ENCODE peak calls at places on chromosome 9, in five cellular contexts. One of them, this sample, is unnamed.

GRCh38 chr9:127973169-127974001 is 7.4 kb downstream of the EEIG1 start:
- DNase-seq in lower lobe of right lung: no peak
- DNase-seq in cardiac muscle cell: no peak
- DNase-seq in psoas muscle: peak; percentile 64
- DNase-seq in ovary: no peak
- DNase-seq in this sample: no peak

GRCh38 chr9:37466037-37466709 is 923 bp upstream of the ZBTB5 start:
- DNase-seq in lower lobe of right lung: peak; percentile 75
- DNase-seq in cardiac muscle cell: peak; percentile 69
- DNase-seq in psoas muscle: peak; percentile 64
- DNase-seq in ovary: peak; percentile 74
- DNase-seq in this sample: peak; percentile 72

GRCh38 chr9:37761511-37761910 is 7.9 kb downstream of the TRMT10B start:
- DNase-seq in lower lobe of right lung: no peak
- DNase-seq in cardiac muscle cell: no peak
- DNase-seq in psoas muscle: no peak
- DNase-seq in ovary: no peak
- DNase-seq in this sample: no peak

GRCh38 chr9:12069366-12069765 is 623.8 kb upstream of the TYRP1 start:
- DNase-seq in lower lobe of right lung: no peak
- DNase-seq in cardiac muscle cell: no peak
- DNase-seq in psoas muscle: no peak
- DNase-seq in ovary: no peak
- DNase-seq in this sample: no peak

GRCh38 chr9:124008307-124008854 is 3.2 kb upstream of the LHX2 start:
- DNase-seq in lower lobe of right lung: no peak
- DNase-seq in cardiac muscle cell: no peak
- DNase-seq in psoas muscle: no peak
- DNase-seq in ovary: no peak
- DNase-seq in this sample: no peak

GRCh38 chr9:134600836-134601638 is 40.6 kb upstream of the COL5A1 start:
- DNase-seq in lower lobe of right lung: no peak
- DNase-seq in cardiac muscle cell: no peak
- DNase-seq in psoas muscle: no peak
- DNase-seq in ovary: no peak
- DNase-seq in this sample: no peak

GRCh38 chr9:69279084-69279729 is 45.8 kb upstream of the ENTREP1 start:
- DNase-seq in lower lobe of right lung: no peak
- DNase-seq in cardiac muscle cell: no peak
- DNase-seq in psoas muscle: no peak
- DNase-seq in ovary: no peak
- DNase-seq in this sample: no peak

GRCh38 chr9:130430232-130430631 is 14.5 kb upstream of the ASS1 start:
- DNase-seq in lower lobe of right lung: no peak
- DNase-seq in cardiac muscle cell: no peak
- DNase-seq in psoas muscle: no peak
- DNase-seq in ovary: no peak
- DNase-seq in this sample: no peak

GRCh38 chr9:132768932-132769894 is 98.9 kb downstream of the GTF3C4 start:
- DNase-seq in lower lobe of right lung: peak; percentile 71
- DNase-seq in cardiac muscle cell: peak; percentile 27
- DNase-seq in psoas muscle: peak; percentile 45
- DNase-seq in ovary: peak; percentile 53
- DNase-seq in this sample: peak; percentile 47
- TF ChIP-seq CTCF in lower lobe of right lung: peak; percentile 50
- TF ChIP-seq CTCF in cardiac muscle cell: peak; percentile 47
- TF ChIP-seq CTCF in psoas muscle: peak; percentile 31
- TF ChIP-seq CTCF in ovary: no peak
- TF ChIP-seq CTCF in this sample: peak; percentile 47

GRCh38 chr9:121267689-121268597 is at the start of gene GSN:
- DNase-seq in lower lobe of right lung: peak; percentile 87
- DNase-seq in cardiac muscle cell: peak; percentile 78
- DNase-seq in psoas muscle: peak; percentile 85
- DNase-seq in ovary: peak; percentile 86
- DNase-seq in this sample: peak; percentile 34
- H3K4me1 ChIP-seq in lower lobe of right lung: peaks cover 53% of the 10 kb centered on the region
- H3K4me1 ChIP-seq in cardiac muscle cell: peaks cover 20% of the 10 kb centered on the region
- H3K4me1 ChIP-seq in psoas muscle: peaks cover 48% of the 10 kb centered on the region
- H3K4me1 ChIP-seq in ovary: peaks cover 28% of the 10 kb centered on the region
- H3K4me1 ChIP-seq in this sample: peaks cover 23% of the 10 kb centered on the region

GRCh38 chr9:3980212-3980611 is 319.7 kb downstream of the GLIS3 start:
- DNase-seq in lower lobe of right lung: no peak
- DNase-seq in cardiac muscle cell: peak; percentile 50
- DNase-seq in psoas muscle: no peak
- DNase-seq in ovary: no peak
- DNase-seq in this sample: no peak
- H3K27ac ChIP-seq in lower lobe of right lung: no peak overlapping the region
- H3K27ac ChIP-seq in cardiac muscle cell: peak overlapping the region; percentile 2
- H3K27ac ChIP-seq in psoas muscle: no peak overlapping the region
- H3K27ac ChIP-seq in ovary: no peak overlapping the region
- H3K27ac ChIP-seq in this sample: no peak overlapping the region

GRCh38 chr9:4081948-4082347 is 217.9 kb downstream of the GLIS3 start:
- DNase-seq in lower lobe of right lung: no peak
- DNase-seq in cardiac muscle cell: no peak
- DNase-seq in psoas muscle: no peak
- DNase-seq in ovary: no peak
- DNase-seq in this sample: no peak

GRCh38 chr9:4082948-4083347 is 216.9 kb downstream of the GLIS3 start:
- DNase-seq in lower lobe of right lung: no peak
- DNase-seq in cardiac muscle cell: no peak
- DNase-seq in psoas muscle: no peak
- DNase-seq in ovary: no peak
- DNase-seq in this sample: no peak

GRCh38 chr9:4081549-4081895 is 218.3 kb downstream of the GLIS3 start:
- DNase-seq in lower lobe of right lung: no peak
- DNase-seq in cardiac muscle cell: no peak
- DNase-seq in psoas muscle: no peak
- DNase-seq in ovary: no peak
- DNase-seq in this sample: no peak

GRCh38 chr9:4086119-4087088 is 213.5 kb downstream of the GLIS3 start:
- DNase-seq in lower lobe of right lung: no peak
- DNase-seq in cardiac muscle cell: no peak
- DNase-seq in psoas muscle: no peak
- DNase-seq in ovary: no peak
- DNase-seq in this sample: no peak

GRCh38 chr9:4084440-4084818 is 215.4 kb downstream of the GLIS3 start:
- DNase-seq in lower lobe of right lung: no peak
- DNase-seq in cardiac muscle cell: no peak
- DNase-seq in psoas muscle: no peak
- DNase-seq in ovary: peak; percentile 60
- DNase-seq in this sample: no peak
- TF ChIP-seq CTCF in lower lobe of right lung: no peak
- TF ChIP-seq CTCF in cardiac muscle cell: no peak
- TF ChIP-seq CTCF in psoas muscle: no peak
- TF ChIP-seq CTCF in ovary: no peak
- TF ChIP-seq CTCF in this sample: no peak

DNA sequence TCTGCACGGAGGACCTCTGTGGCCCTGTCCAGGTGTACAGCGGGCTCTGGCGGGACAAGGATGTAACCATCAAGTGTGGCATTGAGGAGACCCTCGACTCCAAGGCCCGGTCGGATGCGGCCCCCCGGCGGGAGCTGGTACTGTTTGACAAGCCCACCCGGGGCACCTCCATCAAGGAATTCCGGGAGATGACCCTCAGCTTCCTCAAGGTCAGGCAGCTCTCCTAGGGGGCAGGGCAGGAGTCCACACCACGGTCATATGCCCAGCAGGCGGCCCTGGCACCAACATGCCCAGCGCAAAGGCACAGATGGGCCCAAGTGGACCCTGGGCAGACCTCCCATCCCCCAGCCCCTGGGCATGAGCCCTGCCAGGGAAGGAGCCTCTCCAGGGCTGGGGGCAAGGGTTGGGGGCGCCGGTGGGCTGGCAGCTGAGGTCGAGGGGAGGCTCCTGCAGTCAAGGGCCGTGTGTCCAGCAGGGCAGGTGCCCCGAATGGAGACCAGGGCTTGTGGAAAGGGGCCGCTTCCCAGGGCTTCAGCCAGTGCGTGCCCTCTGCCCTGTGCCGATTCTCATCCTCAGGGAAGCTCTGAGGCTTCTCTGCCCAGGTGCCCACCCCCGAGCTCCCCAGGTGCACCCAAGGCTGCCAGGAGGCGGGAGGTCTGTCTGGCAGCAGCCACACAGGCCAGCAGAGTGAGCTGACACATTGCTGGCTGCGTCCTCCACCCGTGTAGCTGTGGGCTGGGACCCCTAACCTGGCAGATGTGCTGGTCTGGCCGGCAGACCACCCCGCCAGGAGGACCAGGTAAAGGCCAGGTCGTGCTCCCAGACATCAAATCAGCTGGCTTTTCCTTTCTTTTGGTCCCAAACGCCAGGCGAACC is 10.0 kb downstream of the DIPK1B start:
- DNase-seq in lower lobe of right lung: no peak
- DNase-seq in cardiac muscle cell: no peak
- DNase-seq in psoas muscle: no peak
- DNase-seq in ovary: no peak
- DNase-seq in this sample: no peak
- H3K4me1 ChIP-seq in lower lobe of right lung: peaks cover 81% of the 10 kb centered on the region
- H3K4me1 ChIP-seq in cardiac muscle cell: peaks cover 9% of the 10 kb centered on the region
- H3K4me1 ChIP-seq in psoas muscle: peaks cover 33% of the 10 kb centered on the region
- H3K4me1 ChIP-seq in ovary: peaks cover 10% of the 10 kb centered on the region
- H3K4me1 ChIP-seq in this sample: peaks cover 20% of the 10 kb centered on the region

GRCh38 chr9:20557890-20558608 is 64.2 kb downstream of the MLLT3 start:
- DNase-seq in lower lobe of right lung: no peak
- DNase-seq in cardiac muscle cell: no peak
- DNase-seq in psoas muscle: no peak
- DNase-seq in ovary: no peak
- DNase-seq in this sample: no peak
- H3K27ac ChIP-seq in lower lobe of right lung: no peak overlapping the region
- H3K27ac ChIP-seq in cardiac muscle cell: no peak overlapping the region
- H3K27ac ChIP-seq in psoas muscle: no peak overlapping the region
- H3K27ac ChIP-seq in ovary: no peak overlapping the region
- H3K27ac ChIP-seq in this sample: peak overlapping the region; percentile 61

GRCh38 chr9:121363586-121363961 is 6.5 kb downstream of the STOM start:
- DNase-seq in lower lobe of right lung: no peak
- DNase-seq in cardiac muscle cell: no peak
- DNase-seq in psoas muscle: no peak
- DNase-seq in ovary: no peak
- DNase-seq in this sample: no peak
- TF ChIP-seq CTCF in lower lobe of right lung: no peak
- TF ChIP-seq CTCF in cardiac muscle cell: no peak
- TF ChIP-seq CTCF in psoas muscle: no peak
- TF ChIP-seq CTCF in ovary: no peak
- TF ChIP-seq CTCF in this sample: no peak

GRCh38 chr9:113649054-113649453 is 185.5 kb downstream of the RGS3 start:
- DNase-seq in lower lobe of right lung: peak; percentile 48
- DNase-seq in cardiac muscle cell: no peak
- DNase-seq in psoas muscle: peak; percentile 35
- DNase-seq in ovary: peak; percentile 49
- DNase-seq in this sample: no peak
- H3K4me1 ChIP-seq in lower lobe of right lung: peaks cover under 1% of the 10 kb centered on the region
- H3K4me1 ChIP-seq in cardiac muscle cell: peaks cover 10% of the 10 kb centered on the region
- H3K4me1 ChIP-seq in psoas muscle: peaks cover 6% of the 10 kb centered on the region
- H3K4me1 ChIP-seq in ovary: peaks cover 4% of the 10 kb centered on the region
- H3K4me1 ChIP-seq in this sample: no peaks in the 10 kb centered on the region